ENCODE peak calls at places on chromosomes 5 and 9, in six cellular contexts. B is stomach, N is GM12878, M is tibial nerve, F is SK-N-SH, G is ovary. K is an unnamed sample. For H3K4me1, the result is how much of the 10 kb centered on the place peaks cover.

GRCh38 chr5:18533137-18533536 is 898.9 kb downstream of the TAF11L14 start:
- DNase-seq in B (no peak), N (no peak), M (no peak), F (no peak), G (no peak), K (no peak)

GRCh38 chr5:160432188-160432587 is 10.5 kb downstream of the PTTG1 start:
- DNase-seq in B (no peak), N (no peak), M (no peak), F (no peak), G (no peak), K (no peak)

GRCh38 chr9:105157178-105157583 is 87.3 kb upstream of the SLC44A1 start:
- DNase-seq in B (peak), N (no peak), M (peak), F (peak), G (peak), K (peak)

GRCh38 chr5:173283318-173284288 is 44.6 kb downstream of the STC2 start:
- DNase-seq in B (peak), N (no peak), M (peak), F (peak), G (peak), K (peak)

GRCh38 chr9:108254236-108254635 is 601.5 kb downstream of the ACTL7B start:
- DNase-seq in B (no peak), N (no peak), M (no peak), F (no peak), G (no peak), K (no peak)

GRCh38 chr9:128068656-128069221 is 707 bp downstream of the SLC25A25 start:
- DNase-seq in B (no peak), N (no peak), M (no peak), F (peak), G (peak), K (no peak)

GRCh38 chr9:73643379-73644013 is 491.8 kb downstream of the ANXA1 start:
- DNase-seq in B (no peak), N (no peak), M (no peak), F (no peak), G (no peak), K (no peak)

GRCh38 chr9:2662496-2662895 is 40.9 kb downstream of the VLDLR start:
- DNase-seq in B (peak), N (no peak), M (no peak), F (peak), G (no peak), K (no peak)

GRCh38 chr5:169279125-169279524 is 21.8 kb downstream of the SLIT3 start:
- DNase-seq in B (no peak), N (no peak), M (no peak), F (no peak), G (no peak), K (no peak)

GRCh38 chr9:71179183-71179582 is 57.8 kb upstream of the TRPM3 start:
- DNase-seq in B (no peak), N (no peak), M (no peak), F (no peak), G (no peak), K (peak)

GRCh38 chr9:93092171-93092991 is 3.6 kb upstream of the CARD19 start:
- DNase-seq in B (no peak), N (no peak), M (no peak), F (no peak), G (peak), K (peak)

GRCh38 chr9:81431662-81432061 is 257.7 kb downstream of the TLE1 start:
- DNase-seq in B (no peak), N (no peak), M (no peak), F (no peak), G (no peak), K (no peak)

GRCh38 chr9:68964102-68964541 is 49.8 kb downstream of the PRKACG start:
- DNase-seq in B (no peak), N (no peak), M (no peak), F (no peak), G (no peak), K (no peak)

GRCh38 chr9:38047301-38048251 is 21.5 kb downstream of the SHB start:
- DNase-seq in B (peak), N (no peak), M (no peak), F (no peak), G (no peak), K (peak)

GRCh38 chr5:78654386-78654785 is 5.8 kb upstream of the LHFPL2 start:
- DNase-seq in B (no peak), N (no peak), M (no peak), F (no peak), G (no peak), K (no peak)

GRCh38 chr5:135214897-135215616 is 181.0 kb upstream of the PITX1 start:
- DNase-seq in B (peak), N (no peak), M (no peak), F (peak), G (no peak), K (no peak)

GRCh38 chr5:32908646-32909045 is 197.5 kb downstream of the NPR3 start:
- DNase-seq in B (no peak), N (no peak), M (no peak), F (no peak), G (no peak), K (no peak)

GRCh38 chr9:70261131-70261870 is 2.5 kb downstream of the SMC5 start:
- DNase-seq in B (no peak), N (no peak), M (no peak), F (no peak), G (no peak), K (no peak)

GRCh38 chr9:80922544-80922943 is 766.8 kb downstream of the TLE1 start:
- DNase-seq in B (no peak), N (no peak), M (no peak), F (no peak), G (no peak), K (no peak)

GRCh38 chr9:137694962-137695875 is 76.4 kb downstream of the EHMT1 start:
- DNase-seq in B (peak), N (no peak), M (no peak), F (peak), G (no peak), K (peak)

GRCh38 chr5:179858241-179858585 is 404 bp downstream of the MRNIP start:
- DNase-seq in B (peak), N (peak), M (no peak), F (peak), G (peak), K (peak)

GRCh38 chr9:121949766-121950165 is 143.3 kb downstream of the TTLL11 start:
- DNase-seq in B (no peak), N (no peak), M (no peak), F (no peak), G (no peak), K (no peak)

GRCh38 chr5:179930788-179931473 is 23.2 kb upstream of the TBC1D9B start:
- DNase-seq in B (no peak), N (no peak), M (no peak), F (no peak), G (no peak), K (no peak)

GRCh38 chr9:21906878-21907277 is 87.3 kb downstream of the CDKN2A start:
- DNase-seq in B (no peak), N (no peak), M (no peak), F (no peak), G (no peak), K (no peak)

GRCh38 chr5:93580387-93581100 is 475 bp downstream of the NR2F1-AS1 start:
- DNase-seq in B (no peak), N (no peak), M (no peak), F (peak), G (no peak), K (no peak)

GRCh38 chr9:36876056-36876455 is 158.0 kb downstream of the PAX5 start:
- DNase-seq in B (no peak), N (no peak), M (no peak), F (no peak), G (no peak), K (no peak)

GRCh38 chr5:84693256-84693655 is 308.6 kb upstream of the EDIL3 start:
- DNase-seq in B (no peak), N (no peak), M (no peak), F (no peak), G (no peak), K (no peak)

GRCh38 chr5:65969539-65970393 is 43.4 kb downstream of the ERBIN start:
- DNase-seq in B (no peak), N (no peak), M (no peak), F (no peak), G (no peak), K (no peak)
- H3K4me1 ChIP-seq in B (under half), N (under half), M (under half), F (under half), G (under half), K (under half)

DNA sequence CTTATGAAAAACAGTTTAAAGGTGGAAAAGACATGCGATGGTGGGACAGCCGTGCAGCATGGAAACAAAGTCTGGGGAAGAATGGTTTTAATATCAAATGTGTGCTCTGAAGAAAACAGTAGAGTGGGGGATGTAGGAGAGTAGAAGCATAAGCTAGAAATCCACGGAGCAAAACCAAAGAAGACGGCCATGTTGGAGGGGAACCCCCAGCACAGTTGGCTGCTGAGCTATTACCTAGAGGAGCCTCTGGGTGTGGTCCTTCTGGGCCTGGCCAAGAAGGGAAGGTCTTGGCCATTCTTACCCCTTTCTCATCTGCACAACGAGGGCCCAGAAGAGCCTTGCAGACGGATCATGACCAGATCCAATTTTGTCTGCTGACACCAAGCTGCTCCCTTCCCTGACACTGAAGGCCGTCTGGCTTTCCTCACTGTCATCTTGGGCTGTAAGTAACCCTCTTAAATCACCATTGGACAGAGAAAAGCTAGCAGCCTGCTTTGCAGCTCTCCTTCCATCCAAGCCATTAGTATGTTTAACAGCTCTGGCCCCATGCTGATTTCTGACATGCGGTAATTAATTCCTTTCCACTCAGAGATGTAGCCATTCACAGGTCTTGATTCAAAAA is 189.5 kb downstream of the SEC61B start:
- DNase-seq in B (no peak), N (no peak), M (no peak), F (no peak), G (no peak), K (no peak)
- TF ChIP-seq EP300 in B (no peak), N (no peak), M (no peak), F (peak), G (no peak), K (no peak)

GRCh38 chr5:56817306-56817986 is 2.1 kb downstream of the MAP3K1 start:
- DNase-seq in B (no peak), N (no peak), M (no peak), F (no peak), G (no peak), K (no peak)
- H3K4me1 ChIP-seq in B (under half), N (under half), M (under half), F (under half), G (under half), K (under half)

GRCh38 chr5:164832545-164832944 is 1327.1 kb downstream of the MAT2B start:
- DNase-seq in B (no peak), N (no peak), M (no peak), F (peak), G (no peak), K (no peak)
- TF ChIP-seq EP300 in B (no peak), N (no peak), M (no peak), F (no peak), G (no peak), K (no peak)

GRCh38 chr5:80964919-80965318 is 4.8 kb downstream of the RASGRF2 start:
- DNase-seq in B (no peak), N (no peak), M (no peak), F (no peak), G (no peak), K (no peak)
- H3K4me1 ChIP-seq in B (under half), N (under half), M (under half), F (under half), G (under half), K (under half)